ENCODE peak calls at places on chromosomes 2 and 18, in six cellular contexts. I is thoracic aorta, Q is IMR-90, C is heart right ventricle, W is adrenal gland, O is Peyer's patch. S is an unnamed sample.

GRCh38 chr2:204749319-204749718 is 204.0 kb downstream of the PARD3B start:
- DNase-seq in I (no peak), Q (peak), C (no peak), W (no peak), O (no peak), S (peak)

GRCh38 chr2:178924817-178925216 is 117.6 kb upstream of the TTN start:
- DNase-seq in I (no peak), Q (no peak), C (no peak), W (no peak), O (no peak), S (no peak)

GRCh38 chr18:11872479-11873136 is 21.4 kb downstream of the CHMP1B start:
- DNase-seq in I (no peak), Q (no peak), C (no peak), W (peak), O (peak), S (no peak)

GRCh38 chr2:11385222-11385621 is 40.8 kb upstream of the ROCK2 start:
- DNase-seq in I (no peak), Q (no peak), C (no peak), W (no peak), O (peak), S (no peak)

GRCh38 chr2:219119422-219120043 is 41.1 kb downstream of the NHEJ1 start:
- DNase-seq in I (peak), Q (peak), C (peak), W (peak), O (peak), S (peak)

GRCh38 chr2:63054812-63055509 is 4.3 kb downstream of the OTX1 start:
- DNase-seq in I (no peak), Q (no peak), C (no peak), W (no peak), O (no peak), S (no peak)

GRCh38 chr2:223093436-223093839 is 41.4 kb downstream of the KCNE4 start:
- DNase-seq in I (no peak), Q (peak), C (peak), W (peak), O (no peak), S (peak)

GRCh38 chr2:138079976-138080375 is 115.7 kb downstream of the HNMT start:
- DNase-seq in I (no peak), Q (no peak), C (no peak), W (no peak), O (no peak), S (no peak)

GRCh38 chr18:45569566-45569965 is 45.7 kb upstream of the SLC14A2 start:
- DNase-seq in I (no peak), Q (no peak), C (no peak), W (peak), O (no peak), S (no peak)

GRCh38 chr18:27666070-27666469 is 481.0 kb upstream of the CHST9 start:
- DNase-seq in I (no peak), Q (no peak), C (no peak), W (no peak), O (no peak), S (no peak)

GRCh38 chr2:196336715-196337617 is 165.6 kb upstream of the STK17B start:
- DNase-seq in I (no peak), Q (peak), C (no peak), W (no peak), O (peak), S (peak)

GRCh38 chr2:190121971-190122370 is 59.4 kb upstream of the MSTN start:
- DNase-seq in I (no peak), Q (peak), C (no peak), W (no peak), O (no peak), S (peak)

GRCh38 chr2:35787302-35788031 is 568.1 kb upstream of the CRIM1 start:
- DNase-seq in I (no peak), Q (no peak), C (no peak), W (no peak), O (no peak), S (peak)

GRCh38 chr2:62938126-62938525 is 112.5 kb upstream of the OTX1 start:
- DNase-seq in I (no peak), Q (peak), C (no peak), W (no peak), O (no peak), S (peak)

GRCh38 chr2:228245601-228246000 is 64.1 kb upstream of the SPHKAP start:
- DNase-seq in I (no peak), Q (no peak), C (no peak), W (no peak), O (no peak), S (no peak)

GRCh38 chr2:114862234-114862633 is 419.8 kb downstream of the DPP10 start:
- DNase-seq in I (no peak), Q (no peak), C (no peak), W (no peak), O (no peak), S (no peak)

GRCh38 chr18:64618390-64618789 is 469.5 kb upstream of the LINC00305 start:
- DNase-seq in I (no peak), Q (no peak), C (no peak), W (no peak), O (no peak), S (no peak)

GRCh38 chr2:35462226-35462983 is 893.2 kb upstream of the CRIM1 start:
- DNase-seq in I (no peak), Q (no peak), C (no peak), W (no peak), O (no peak), S (no peak)

DNA sequence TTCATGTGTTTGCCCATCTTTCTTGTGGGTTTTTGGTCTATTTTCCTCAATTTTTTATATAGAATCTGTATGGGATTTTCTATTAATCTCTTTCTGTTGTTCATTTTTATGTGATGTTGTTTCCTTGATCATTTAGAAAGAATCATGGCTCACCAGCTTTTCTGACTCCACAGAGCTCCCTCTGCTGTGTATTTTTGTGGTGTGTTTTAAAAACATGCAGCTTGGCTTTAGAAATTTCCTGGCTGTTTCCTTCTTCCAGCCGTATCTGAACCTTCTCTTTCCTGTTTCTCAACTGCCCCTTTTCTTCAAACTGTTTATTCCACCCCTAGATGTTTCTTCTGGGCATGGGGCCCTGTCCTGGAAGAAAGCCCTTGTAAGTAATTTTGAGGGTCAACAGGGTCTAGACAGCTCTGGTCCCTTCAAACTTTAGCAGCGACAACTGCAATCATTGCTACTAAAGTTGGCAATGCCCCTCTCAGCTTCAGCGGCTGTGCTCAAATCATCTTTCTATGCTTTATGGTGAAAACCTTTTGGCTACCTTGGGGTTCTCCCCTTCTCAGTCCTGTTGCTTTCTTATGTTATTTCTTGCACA is 17.6 kb upstream of the COPS8 start:
- DNase-seq in I (no peak), Q (no peak), C (no peak), W (no peak), O (no peak), S (peak)
- TF ChIP-seq CTCF in I (no peak), Q (no peak), C (no peak), W (no peak), O (no peak), S (peak)

GRCh38 chr2:134791606-134792005 is 46.8 kb upstream of the ACMSD start:
- DNase-seq in I (no peak), Q (no peak), C (no peak), W (no peak), O (no peak), S (no peak)

GRCh38 chr2:134785659-134786058 is 52.8 kb upstream of the ACMSD start:
- DNase-seq in I (no peak), Q (no peak), C (no peak), W (no peak), O (no peak), S (no peak)

GRCh38 chr2:134792147-134792546 is 46.3 kb upstream of the ACMSD start:
- DNase-seq in I (no peak), Q (no peak), C (no peak), W (no peak), O (no peak), S (no peak)

GRCh38 chr2:134788417-134788816 is 50.0 kb upstream of the ACMSD start:
- DNase-seq in I (no peak), Q (no peak), C (no peak), W (no peak), O (no peak), S (no peak)

GRCh38 chr2:134790487-134790886 is 47.9 kb upstream of the ACMSD start:
- DNase-seq in I (no peak), Q (no peak), C (no peak), W (no peak), O (no peak), S (no peak)
- TF ChIP-seq CTCF in I (no peak), Q (no peak), C (no peak), W (no peak), O (no peak), S (no peak)

DNA sequence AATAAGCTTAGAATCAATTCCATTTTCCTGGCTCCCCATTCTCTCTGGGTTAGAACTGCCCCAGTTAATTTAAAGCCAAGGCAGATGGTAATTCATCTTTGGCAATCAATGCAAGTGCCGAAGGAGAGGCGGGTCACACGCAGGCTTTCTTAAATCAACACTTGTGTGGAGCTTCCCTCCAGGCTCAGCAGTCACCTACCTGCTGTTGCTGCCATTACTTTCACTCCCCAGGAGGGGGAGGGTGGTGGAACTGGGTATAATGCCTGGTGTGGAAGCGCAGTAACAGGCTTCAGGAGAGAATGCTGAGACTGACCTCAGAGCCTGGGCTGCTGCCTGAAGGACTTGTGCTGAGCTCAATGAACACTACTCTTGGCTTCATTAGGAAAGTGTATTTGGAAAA is 19.2 kb downstream of the TTR start:
- DNase-seq in I (no peak), Q (no peak), C (no peak), W (no peak), O (peak), S (no peak)
- TF ChIP-seq CTCF in I (no peak), Q (no peak), C (no peak), W (peak), O (peak), S (no peak)

DNA sequence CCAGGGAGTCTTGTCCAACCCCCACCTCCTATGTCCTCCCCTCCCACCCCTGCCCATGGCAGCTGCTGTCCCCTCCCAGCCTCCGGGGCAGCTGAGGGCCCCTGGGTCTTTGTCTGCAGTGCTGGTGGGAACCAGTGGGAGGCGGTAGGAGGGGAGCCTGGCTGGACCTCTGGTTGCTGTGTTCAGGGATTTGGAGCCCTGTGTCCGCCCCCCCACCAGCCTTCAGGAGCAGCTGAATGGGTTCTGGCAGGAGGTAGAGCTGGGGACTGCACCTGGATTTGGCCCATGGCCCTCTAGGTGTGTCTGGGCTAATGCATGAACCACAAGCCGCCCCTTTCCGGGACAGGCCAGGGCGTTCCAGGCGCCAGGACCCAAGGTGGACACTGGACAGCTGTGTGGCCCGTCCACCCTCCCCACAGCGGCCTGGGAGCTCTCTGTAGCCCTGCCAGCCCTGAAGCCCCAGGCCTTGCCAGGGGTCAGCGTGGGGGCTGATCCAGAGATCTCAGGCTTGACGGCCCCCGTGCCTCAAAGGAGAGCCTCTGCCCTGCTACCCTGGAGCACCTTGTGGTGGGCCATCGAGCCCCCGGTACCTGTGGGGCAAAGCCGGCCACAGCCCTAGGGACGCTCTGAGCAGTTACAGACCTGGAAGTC is 25.4 kb downstream of the GPC1 start:
- DNase-seq in I (no peak), Q (no peak), C (peak), W (peak), O (no peak), S (no peak)
- TF ChIP-seq CTCF in I (no peak), Q (no peak), C (no peak), W (no peak), O (no peak), S (peak)